ENCODE peak calls at places on chromosomes 4 and X, in five cellular contexts. One of them, this sample, is unnamed.

GRCh38 chrX:150509703-150510102 is 58.7 kb upstream of the MTM1 start:
- DNase-seq in aorta: no peak
- DNase-seq in hypothalamus: no peak
- DNase-seq in lower lobe of right lung: no peak
- DNase-seq in suprapubic skin: no peak
- DNase-seq in this sample: no peak

GRCh38 chr4:41661447-41662076 is 87.0 kb downstream of the PHOX2B start:
- DNase-seq in aorta: peak
- DNase-seq in suprapubic skin: no peak
- DNase-seq in lower lobe of right lung: peak
- DNase-seq in hypothalamus: no peak
- DNase-seq in this sample: no peak

GRCh38 chrX:69022430-69022829 is 142.8 kb downstream of the PJA1 start:
- DNase-seq in lower lobe of right lung: no peak
- DNase-seq in aorta: no peak
- DNase-seq in suprapubic skin: no peak
- DNase-seq in hypothalamus: no peak
- DNase-seq in this sample: no peak

GRCh38 chr4:106796866-106797265 is 239.2 kb downstream of the DKK2 start:
- DNase-seq in lower lobe of right lung: no peak
- DNase-seq in hypothalamus: no peak
- DNase-seq in suprapubic skin: no peak
- DNase-seq in aorta: no peak
- DNase-seq in this sample: no peak

GRCh38 chr4:178165909-178166308 is 723.7 kb upstream of the AGA start:
- DNase-seq in suprapubic skin: no peak
- DNase-seq in lower lobe of right lung: no peak
- DNase-seq in aorta: no peak
- DNase-seq in hypothalamus: no peak
- DNase-seq in this sample: no peak

GRCh38 chr4:15691346-15692140 is 9.9 kb downstream of the FAM200B start:
- DNase-seq in aorta: no peak
- DNase-seq in lower lobe of right lung: no peak
- DNase-seq in hypothalamus: no peak
- DNase-seq in suprapubic skin: no peak
- DNase-seq in this sample: no peak

GRCh38 chr4:158253350-158253980 is 43.2 kb downstream of the TMEM144 start:
- DNase-seq in hypothalamus: peak
- DNase-seq in suprapubic skin: no peak
- DNase-seq in aorta: no peak
- DNase-seq in lower lobe of right lung: no peak
- DNase-seq in this sample: no peak

GRCh38 chr4:92172203-92172602 is 131.6 kb upstream of the GRID2 start:
- DNase-seq in hypothalamus: no peak
- DNase-seq in aorta: no peak
- DNase-seq in lower lobe of right lung: no peak
- DNase-seq in suprapubic skin: no peak
- DNase-seq in this sample: no peak

GRCh38 chr4:48445704-48446103 is 37.4 kb upstream of the SLC10A4 start:
- DNase-seq in aorta: no peak
- DNase-seq in suprapubic skin: no peak
- DNase-seq in lower lobe of right lung: no peak
- DNase-seq in hypothalamus: no peak
- DNase-seq in this sample: no peak

GRCh38 chrX:6849711-6850415 is 297.6 kb upstream of the STS start:
- DNase-seq in lower lobe of right lung: no peak
- DNase-seq in aorta: no peak
- DNase-seq in hypothalamus: no peak
- DNase-seq in suprapubic skin: no peak
- DNase-seq in this sample: no peak

GRCh38 chrX:25536307-25536970 is 520.7 kb upstream of the ARX start:
- DNase-seq in hypothalamus: no peak
- DNase-seq in suprapubic skin: no peak
- DNase-seq in aorta: no peak
- DNase-seq in lower lobe of right lung: no peak
- DNase-seq in this sample: no peak

GRCh38 chr4:100372432-100372831 is 145.4 kb downstream of the EMCN start:
- DNase-seq in aorta: no peak
- DNase-seq in lower lobe of right lung: no peak
- DNase-seq in suprapubic skin: no peak
- DNase-seq in hypothalamus: no peak
- DNase-seq in this sample: no peak

GRCh38 chrX:30883141-30883540 is 5.9 kb downstream of the TAB3 start:
- DNase-seq in suprapubic skin: no peak
- DNase-seq in lower lobe of right lung: no peak
- DNase-seq in hypothalamus: no peak
- DNase-seq in aorta: no peak
- DNase-seq in this sample: no peak